ENCODE peak calls at places on chromosomes 1 and 21, in five cellular contexts. S is HL-60, Q is HCEC 1CT, V is Daoy, D is HTR-8/SVneo. L is an unnamed sample.

GRCh38 chr1:26861286-26861701 is 1.7 kb upstream of the SFN start:
- DNase-seq in S (no peak), Q (peak; percentile 33), V (no peak), D (peak; percentile 36), L (no peak)

GRCh38 chr1:34973326-34973725 is 11.8 kb downstream of the TMEM35B start:
- DNase-seq in S (no peak), Q (no peak), V (no peak), D (no peak), L (no peak)

GRCh38 chr1:6082430-6082971 is 36.8 kb downstream of the KCNAB2 start:
- DNase-seq in S (no peak), Q (no peak), V (no peak), D (no peak), L (no peak)

GRCh38 chr1:248821101-248821500 is 4.6 kb downstream of the SH3BP5L start:
- DNase-seq in S (no peak), Q (peak; percentile 88), V (peak; percentile 75), D (peak; percentile 67), L (no peak)

GRCh38 chr1:31639543-31639942 is 5.1 kb downstream of the PEF1 start:
- DNase-seq in S (no peak), Q (peak; percentile 77), V (no peak), D (no peak), L (no peak)

GRCh38 chr1:23008901-23009300 is 6.8 kb downstream of the TEX46 start:
- DNase-seq in S (no peak), Q (no peak), V (no peak), D (no peak), L (no peak)

GRCh38 chr1:217469983-217470382 is 160.9 kb downstream of the GPATCH2 start:
- DNase-seq in S (no peak), Q (no peak), V (no peak), D (no peak), L (no peak)

GRCh38 chr1:22452401-22452963 is 831 bp downstream of the ZBTB40 start:
- DNase-seq in S (no peak), Q (peak; percentile 47), V (peak; percentile 36), D (no peak), L (peak; percentile 19)

GRCh38 chr1:163085904-163086268 is 16.7 kb downstream of the RGS4 start:
- DNase-seq in S (no peak), Q (peak; percentile 86), V (no peak), D (no peak), L (no peak)

GRCh38 chr1:192024881-192025280 is 133.4 kb upstream of the RGS18 start:
- DNase-seq in S (no peak), Q (no peak), V (no peak), D (no peak), L (no peak)

GRCh38 chr1:4212796-4213195 is 312.7 kb upstream of the C1orf174 start:
- DNase-seq in S (no peak), Q (no peak), V (no peak), D (no peak), L (no peak)

GRCh38 chr1:36511804-36512798 is 29.4 kb upstream of the CSF3R start:
- DNase-seq in S (no peak), Q (no peak), V (peak; percentile 63), D (no peak), L (no peak)

GRCh38 chr1:10510520-10511493 is 36.1 kb downstream of the PEX14 start:
- DNase-seq in S (no peak), Q (peak; percentile 95), V (peak; percentile 90), D (peak; percentile 61), L (peak; percentile 13)

GRCh38 chr1:160877221-160877620 is 7.8 kb downstream of the ITLN1 start:
- DNase-seq in S (no peak), Q (no peak), V (no peak), D (no peak), L (no peak)

GRCh38 chr1:33986389-33987095 is 122.7 kb downstream of the HMGB4 start:
- DNase-seq in S (no peak), Q (peak; percentile 64), V (peak; percentile 62), D (no peak), L (no peak)

GRCh38 chr1:240492832-240493440 is 119.0 kb downstream of the GREM2 start:
- DNase-seq in S (no peak), Q (no peak), V (no peak), D (no peak), L (no peak)

GRCh38 chr21:44583800-44584147 is 3.4 kb upstream of the KRTAP10-5 start:
- DNase-seq in S (no peak), Q (no peak), V (no peak), D (no peak), L (no peak)

GRCh38 chr1:228270032-228270431 is 62.2 kb downstream of the OBSCN start:
- DNase-seq in S (no peak), Q (peak; percentile 27), V (no peak), D (no peak), L (no peak)

GRCh38 chr1:217534566-217534965 is 96.3 kb downstream of the GPATCH2 start:
- DNase-seq in S (no peak), Q (no peak), V (no peak), D (no peak), L (peak; percentile 21)

GRCh38 chr1:24043345-24044032 is 63.4 kb upstream of the SRSF10 start:
- DNase-seq in S (no peak), Q (no peak), V (no peak), D (no peak), L (peak; percentile 44)

GRCh38 chr1:4016351-4017130 is 116.5 kb upstream of the C1orf174 start:
- DNase-seq in S (no peak), Q (no peak), V (no peak), D (no peak), L (no peak)

GRCh38 chr1:201276891-201277290 is 6.4 kb upstream of the PKP1 start:
- DNase-seq in S (no peak), Q (no peak), V (no peak), D (no peak), L (no peak)

GRCh38 chr1:9922342-9922741 is 12.3 kb upstream of the CTNNBIP1 start:
- DNase-seq in S (no peak), Q (no peak), V (no peak), D (no peak), L (no peak)

GRCh38 chr1:214068979-214069378 is 81.2 kb downstream of the PROX1 start:
- DNase-seq in S (no peak), Q (no peak), V (no peak), D (no peak), L (no peak)

GRCh38 chr1:151512801-151513625 is 1.8 kb downstream of the CGN start:
- DNase-seq in S (no peak), Q (no peak), V (no peak), D (no peak), L (peak; percentile 70)

GRCh38 chr21:41664881-41665765 is 101.7 kb downstream of the RIPK4 start:
- DNase-seq in S (no peak), Q (peak; percentile 3), V (peak; percentile 83), D (no peak), L (no peak)